ENCODE peak calls at places on chromosomes 2 and 18, in six cellular contexts. J is CD8-positive, alpha-beta memory T cell; Y is PC-9; N is astrocyte; E is SJSA1; V is transverse colon. W is an unnamed sample.

GRCh38 chr2:182915369-182916326 is 49.2 kb upstream of the FRZB start:
- DNase-seq in E (peak), N (peak), J (no peak), V (no peak), Y (peak), W (no peak)

GRCh38 chr2:71843391-71843850 is 304.2 kb downstream of the CYP26B1 start:
- DNase-seq in J (no peak), V (no peak), N (peak), E (peak), Y (peak), W (no peak)

GRCh38 chr2:163474319-163474744 is 261.5 kb downstream of the FIGN start:
- DNase-seq in J (no peak), N (no peak), Y (no peak), V (no peak), E (no peak), W (no peak)

GRCh38 chr2:237511421-237511820 is 24.4 kb downstream of the MLPH start:
- DNase-seq in N (no peak), V (no peak), E (no peak), J (no peak), Y (no peak), W (no peak)

GRCh38 chr18:33115917-33116316 is 324.6 kb downstream of the CCDC178 start:
- DNase-seq in Y (no peak), V (no peak), N (no peak), E (no peak), J (no peak), W (no peak)

GRCh38 chr2:109067829-109068152 is 61.2 kb upstream of the SH3RF3 start:
- DNase-seq in Y (no peak), E (no peak), V (peak), J (no peak), N (no peak), W (no peak)

GRCh38 chr2:148301362-148301761 is 280.5 kb downstream of the MBD5 start:
- DNase-seq in V (no peak), E (no peak), N (no peak), J (no peak), Y (no peak), W (no peak)

GRCh38 chr2:3421053-3421452 is 41.6 kb downstream of the TRAPPC12 start:
- DNase-seq in J (no peak), V (no peak), N (no peak), E (no peak), Y (no peak), W (no peak)

GRCh38 chr18:75635096-75635495 is 207.6 kb upstream of the SMIM21 start:
- DNase-seq in J (no peak), E (no peak), Y (no peak), N (no peak), V (no peak), W (no peak)

GRCh38 chr2:215901796-215902195 is 111.6 kb downstream of the MREG start:
- DNase-seq in Y (no peak), V (no peak), N (no peak), J (no peak), E (no peak), W (no peak)

GRCh38 chr2:201414099-201415023 is 36.9 kb downstream of the TRAK2 start:
- DNase-seq in V (no peak), N (peak), Y (no peak), J (peak), E (peak), W (no peak)

GRCh38 chr2:216371756-216372702 is at the start of gene MARCHF4:
- DNase-seq in V (peak), J (peak), Y (peak), E (peak), N (peak), W (peak)

GRCh38 chr2:129849559-129850160 is 129.8 kb upstream of the RAB6C start:
- DNase-seq in N (peak), E (peak), V (no peak), J (peak), Y (no peak), W (no peak)

GRCh38 chr18:35982404-35983114 is 10.1 kb downstream of the RMP24 start:
- DNase-seq in J (no peak), E (no peak), N (peak), Y (no peak), V (no peak), W (no peak)

GRCh38 chr2:169108098-169108884 is 38.9 kb downstream of the DHRS9 start:
- DNase-seq in Y (no peak), V (no peak), E (no peak), J (no peak), N (no peak), W (no peak)

GRCh38 chr18:13051950-13052349 is 60.8 kb downstream of the CEP192 start:
- DNase-seq in J (no peak), N (no peak), E (no peak), Y (no peak), V (no peak), W (no peak)

GRCh38 chr2:233450854-233451575 is 96.7 kb downstream of the DGKD start:
- DNase-seq in J (no peak), E (no peak), N (no peak), Y (no peak), V (no peak), W (no peak)

GRCh38 chr2:3009499-3009882 is 368.1 kb downstream of the EIPR1 start:
- DNase-seq in N (no peak), E (no peak), Y (no peak), V (no peak), J (no peak), W (no peak)

GRCh38 chr2:238267341-238267710 is 21.1 kb downstream of the PER2 start:
- DNase-seq in Y (no peak), E (no peak), N (no peak), V (no peak), J (no peak), W (no peak)

GRCh38 chr2:128440666-128441340 is 122.1 kb upstream of the HS6ST1 start:
- DNase-seq in E (no peak), J (no peak), N (no peak), V (no peak), Y (no peak), W (no peak)

GRCh38 chr2:110784047-110784631 is 51.8 kb downstream of the ACOXL start:
- DNase-seq in N (no peak), V (no peak), Y (no peak), J (no peak), E (no peak), W (no peak)

GRCh38 chr2:86064006-86064405 is 41.7 kb downstream of the POLR1A start:
- DNase-seq in N (peak), J (no peak), Y (no peak), V (no peak), E (no peak), W (no peak)

GRCh38 chr2:11478899-11479605 is 13.1 kb upstream of the E2F6 start:
- DNase-seq in V (no peak), Y (no peak), E (no peak), J (no peak), N (no peak), W (no peak)

GRCh38 chr2:168587302-168587701 is 131.2 kb downstream of the CERS6 start:
- DNase-seq in Y (no peak), N (peak), J (no peak), E (no peak), V (no peak), W (no peak)

GRCh38 chr2:171485116-171485515 is 37.2 kb upstream of the CYBRD1 start:
- DNase-seq in E (no peak), V (no peak), Y (no peak), J (no peak), N (no peak), W (no peak)

DNA sequence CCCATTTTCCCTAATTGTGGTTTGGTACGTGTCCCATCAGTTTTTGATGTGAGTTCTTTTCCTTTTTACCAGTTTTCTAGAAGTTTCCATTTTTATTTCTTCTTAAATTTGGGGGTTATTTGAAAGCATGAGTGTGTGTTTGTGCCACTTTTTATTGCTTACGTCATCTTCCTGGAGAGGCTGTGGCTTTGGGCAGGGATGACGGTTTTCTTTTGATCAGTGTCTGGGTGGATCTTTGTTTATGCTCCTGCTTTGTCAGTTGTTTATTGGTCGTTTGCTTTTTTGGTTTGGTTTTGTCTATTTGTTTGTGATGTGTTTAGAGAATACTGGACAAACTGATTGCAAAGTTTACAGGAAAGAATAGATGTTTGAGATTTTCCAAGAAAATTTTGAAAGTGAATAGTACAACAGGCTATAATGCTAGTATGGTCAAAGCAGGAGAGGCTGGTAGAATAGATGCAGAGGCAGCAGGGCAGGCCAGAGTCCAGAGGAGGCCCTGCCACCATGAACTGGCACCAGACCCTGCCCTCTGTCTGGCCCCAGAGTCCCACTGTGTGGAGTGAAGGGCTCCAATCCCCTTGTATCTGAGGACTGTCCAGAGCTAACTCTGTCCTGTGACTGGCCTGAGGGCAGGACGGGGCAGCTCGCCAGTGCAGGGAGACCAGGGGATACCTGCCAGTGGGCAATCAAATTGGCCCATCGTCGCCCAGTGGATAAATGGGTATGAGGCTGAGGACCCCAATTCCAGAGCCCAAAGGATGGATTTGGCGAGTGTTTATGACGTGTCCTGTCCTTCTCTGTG is 23.4 kb upstream of the SNED1 start:
- DNase-seq in J (peak), V (no peak), N (no peak), Y (no peak), E (peak), W (no peak)
- H3K27ac ChIP-seq in J (no peak), V (no peak), N (no peak), Y (no peak), E (peak), W (no peak)

DNA sequence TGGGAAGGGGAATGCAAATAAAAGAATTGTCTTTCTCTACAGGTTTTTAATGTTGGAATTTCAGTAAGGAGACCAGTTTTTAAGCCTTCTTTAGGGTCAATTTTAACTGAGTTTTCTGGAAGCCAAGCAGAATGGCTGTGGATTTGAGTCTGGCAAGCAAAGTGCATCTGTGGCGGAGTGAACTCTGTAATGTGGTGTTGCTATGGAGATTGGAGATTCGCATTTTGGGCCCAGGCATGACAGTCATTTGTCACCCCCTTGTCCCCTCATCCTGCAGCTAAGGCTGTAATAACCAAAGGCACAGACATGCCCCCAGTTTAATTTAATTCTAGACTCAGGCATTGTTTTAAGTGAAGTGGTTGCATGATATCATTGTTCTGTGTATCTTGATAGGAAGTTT is 30.5 kb downstream of the ARMC9 start:
- DNase-seq in V (no peak), E (peak), J (no peak), Y (no peak), N (no peak), W (no peak)
- H3K27ac ChIP-seq in V (peak), E (no peak), J (no peak), Y (no peak), N (no peak), W (no peak)

DNA sequence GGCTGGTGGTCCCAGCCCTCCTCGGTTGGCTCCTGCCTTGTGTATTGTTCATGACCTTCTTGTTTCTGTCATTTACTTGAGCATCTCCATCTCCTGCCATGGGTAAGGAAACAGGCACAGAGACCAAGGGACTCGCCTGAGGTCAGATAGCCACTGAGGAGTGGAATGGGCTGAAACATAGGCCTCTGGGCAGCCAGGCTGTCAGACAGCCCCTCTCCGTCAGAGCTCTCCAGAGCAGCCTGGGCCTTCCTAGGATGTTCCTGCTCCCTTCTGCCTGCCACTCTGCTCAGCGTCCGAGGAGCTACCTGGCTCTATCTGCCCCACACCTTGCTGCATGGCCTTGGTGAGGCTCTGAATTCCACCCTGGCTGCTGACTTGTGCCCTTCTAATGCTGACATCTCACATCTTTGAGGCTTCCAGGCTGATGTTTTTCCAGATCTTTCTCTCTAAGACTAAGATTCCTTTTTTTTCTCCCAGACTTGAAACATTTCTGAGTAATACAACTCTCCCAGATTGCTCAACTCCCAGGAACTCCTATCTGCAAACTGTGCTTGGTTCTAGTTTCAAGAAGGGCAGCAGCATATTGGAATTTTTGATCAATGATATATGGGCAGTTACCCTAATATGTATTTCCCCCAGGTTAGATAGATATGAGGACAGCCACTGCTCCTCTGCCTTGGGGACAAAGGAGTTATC is 67.7 kb downstream of the MCFD2 start:
- DNase-seq in V (no peak), J (no peak), N (peak), Y (no peak), E (no peak), W (no peak)
- H3K27ac ChIP-seq in V (peak), J (no peak), N (peak), Y (no peak), E (peak), W (peak)

GRCh38 chr2:40281021-40281940 is 170.6 kb downstream of the SLC8A1 start:
- DNase-seq in E (peak), N (peak), J (no peak), V (no peak), Y (peak), W (no peak)
- H3K27ac ChIP-seq in E (peak), N (peak), J (no peak), V (peak), Y (no peak), W (no peak)

W was measured in substantia nigra.